ENCODE peak calls at places on chromosomes 3 and 15, in ten cellular contexts. S, P, V, O, X, T, Y, N, Z and R are unnamed samples.

GRCh38 chr3:111853071-111853470 is 6.0 kb upstream of the PHLDB2 start:
- DNase-seq in S (no peak), P (no peak), V (no peak), O (no peak), X (no peak), T (no peak), Y (no peak), N (no peak), Z (no peak), R (no peak)

GRCh38 chr3:9879830-9880549 is at the start of gene CIDEC:
- DNase-seq in S (no peak), P (no peak), V (no peak), O (no peak), X (no peak), T (no peak), Y (no peak), N (no peak), Z (no peak), R (no peak)

GRCh38 chr15:31397851-31398661 is 71.4 kb downstream of the KLF13 start:
- DNase-seq in S (no peak), P (peak; percentile 27), V (no peak), O (peak; percentile 48), X (peak; percentile 51), T (no peak), Y (no peak), N (no peak), Z (no peak), R (peak; percentile 11)

GRCh38 chr3:115525726-115526125 is 97.6 kb upstream of the GAP43 start:
- DNase-seq in S (no peak), P (no peak), V (no peak), O (no peak), X (no peak), T (peak; percentile 70), Y (no peak), N (no peak), Z (no peak), R (no peak)

GRCh38 chr3:77380141-77380540 is 340.2 kb downstream of the ROBO2 start:
- DNase-seq in S (no peak), P (no peak), V (no peak), O (no peak), X (no peak), T (no peak), Y (no peak), N (no peak), Z (no peak), R (no peak)

GRCh38 chr15:82808634-82809041 is 790 bp upstream of the WHAMM start:
- DNase-seq in S (peak; percentile 7), P (no peak), V (no peak), O (no peak), X (peak; percentile 25), T (no peak), Y (no peak), N (no peak), Z (no peak), R (no peak)

GRCh38 chr3:127455541-127456450 is 134.7 kb downstream of the TPRA1 start:
- DNase-seq in S (peak; percentile 70), P (peak; percentile 65), V (no peak), O (peak; percentile 90), X (peak; percentile 64), T (peak; percentile 45), Y (peak; percentile 92), N (peak; percentile 86), Z (no peak), R (peak; percentile 89)

GRCh38 chr3:143309622-143310190 is 190.1 kb downstream of the CHST2 start:
- DNase-seq in S (no peak), P (no peak), V (no peak), O (no peak), X (no peak), T (no peak), Y (no peak), N (no peak), Z (no peak), R (no peak)

GRCh38 chr15:96736384-96736783 is 405.9 kb downstream of the NR2F2 start:
- DNase-seq in S (no peak), P (no peak), V (no peak), O (no peak), X (no peak), T (peak; percentile 37), Y (no peak), N (no peak), Z (no peak), R (no peak)

GRCh38 chr15:50315814-50316630 is 39.0 kb downstream of the GABPB1 start:
- DNase-seq in S (peak; percentile 45), P (no peak), V (no peak), O (no peak), X (no peak), T (peak; percentile 76), Y (no peak), N (no peak), Z (peak; percentile 11), R (peak; percentile 47)

GRCh38 chr3:21839592-21839991 is 88.6 kb upstream of the ZNF385D start:
- DNase-seq in S (peak; percentile 10), P (no peak), V (no peak), O (no peak), X (no peak), T (peak; percentile 98), Y (peak; percentile 22), N (no peak), Z (peak; percentile 92), R (no peak)

GRCh38 chr3:171460226-171461086 is at the start of gene TNIK:
- DNase-seq in S (peak; percentile 93), P (peak; percentile 94), V (peak; percentile 74), O (peak; percentile 87), X (peak; percentile 98), T (peak; percentile 95), Y (peak; percentile 87), N (peak; percentile 69), Z (peak; percentile 39), R (peak; percentile 94)
- TF ChIP-seq CTCF in S (peak; percentile 49), P (no peak), V (no peak), O (peak; percentile 47), X (peak; percentile 14), T (peak; percentile 38), Y (no peak), N (peak; percentile 48), Z (peak; percentile 18), R (peak; percentile 34)

GRCh38 chr3:133868166-133868565 is 27.5 kb downstream of the RAB6B start:
- DNase-seq in S (no peak), P (no peak), V (no peak), O (no peak), X (no peak), T (no peak), Y (no peak), N (no peak), Z (no peak), R (no peak)
- TF ChIP-seq CTCF in S (no peak), P (no peak), V (no peak), O (no peak), X (no peak), T (no peak), Y (no peak), N (no peak), Z (no peak), R (no peak)

GRCh38 chr15:74603026-74603788 is 12.4 kb upstream of the CLK3 start:
- DNase-seq in S (no peak), P (no peak), V (no peak), O (no peak), X (no peak), T (no peak), Y (no peak), N (no peak), Z (no peak), R (no peak)

GRCh38 chr15:74604983-74605809 is 10.4 kb upstream of the CLK3 start:
- DNase-seq in S (no peak), P (no peak), V (no peak), O (no peak), X (no peak), T (no peak), Y (no peak), N (no peak), Z (no peak), R (no peak)

GRCh38 chr15:74605810-74606179 is 9.8 kb upstream of the CLK3 start:
- DNase-seq in S (no peak), P (no peak), V (no peak), O (no peak), X (no peak), T (no peak), Y (no peak), N (no peak), Z (no peak), R (no peak)

GRCh38 chr15:74608776-74609175 is 6.9 kb upstream of the CLK3 start:
- DNase-seq in S (no peak), P (no peak), V (no peak), O (no peak), X (no peak), T (no peak), Y (no peak), N (no peak), Z (no peak), R (no peak)

GRCh38 chr15:74603789-74604705 is 11.6 kb upstream of the CLK3 start:
- DNase-seq in S (no peak), P (no peak), V (no peak), O (no peak), X (no peak), T (no peak), Y (no peak), N (no peak), Z (no peak), R (no peak)
- TF ChIP-seq CTCF in S (no peak), P (no peak), V (no peak), O (no peak), X (no peak), T (no peak), Y (no peak), N (no peak), Z (no peak), R (no peak)

GRCh38 chr15:70754862-70755261 is 8.5 kb downstream of the UACA start:
- DNase-seq in S (no peak), P (no peak), V (no peak), O (no peak), X (no peak), T (no peak), Y (no peak), N (no peak), Z (no peak), R (no peak)
- TF ChIP-seq CTCF in S (no peak), P (no peak), V (no peak), O (no peak), X (no peak), T (no peak), Y (no peak), N (no peak), Z (no peak), R (no peak)